ENCODE peak calls at places on chromosomes 3 and 15, in ten cellular contexts. J is lung, Y is GM12878, M is GM23338, X is breast epithelium, B is RWPE2, T is neural progenitor cell, P is heart right ventricle, A is sigmoid colon, E is heart left ventricle. N is an unnamed sample. For H3K36me3, the result is how much of the 10 kb centered on the place peaks cover.

GRCh38 chr3:197168063-197168462 is 130.3 kb downstream of the DLG1 start:
- DNase-seq in J (no peak), Y (no peak), M (peak), X (no peak), B (no peak), T (no peak), P (no peak), A (no peak), E (no peak), N (no peak)

GRCh38 chr3:38713121-38713520 is 63.6 kb upstream of the SCN5A start:
- DNase-seq in J (no peak), Y (no peak), M (no peak), X (no peak), B (no peak), T (no peak), P (no peak), A (no peak), E (no peak), N (no peak)

GRCh38 chr3:155416500-155417118 is 123.1 kb upstream of the STRIT1 start:
- DNase-seq in J (no peak), Y (no peak), M (no peak), X (no peak), B (peak), T (no peak), P (no peak), A (no peak), E (no peak), N (peak)

GRCh38 chr3:46733026-46733800 is 15.5 kb upstream of the PRSS50 start:
- DNase-seq in J (peak), Y (no peak), M (no peak), X (no peak), B (no peak), T (no peak), P (peak), A (no peak), E (no peak), N (peak)

GRCh38 chr15:66097151-66098018 is 156.2 kb downstream of the MEGF11 start:
- DNase-seq in J (no peak), Y (no peak), M (no peak), X (no peak), B (peak), T (no peak), P (no peak), A (peak), E (no peak), N (no peak)

GRCh38 chr15:26866298-26867198 is at the start of gene GABRA5:
- DNase-seq in J (no peak), Y (no peak), M (peak), X (no peak), B (no peak), T (peak), P (no peak), A (no peak), E (no peak), N (peak)

GRCh38 chr3:126422571-126423091 is 27.9 kb downstream of the CFAP100 start:
- DNase-seq in J (no peak), Y (no peak), M (no peak), X (no peak), B (peak), T (no peak), P (no peak), A (peak), E (no peak), N (no peak)

GRCh38 chr15:70584838-70585706 is 178.3 kb downstream of the UACA start:
- DNase-seq in J (no peak), Y (no peak), M (peak), X (no peak), B (no peak), T (peak), P (no peak), A (no peak), E (no peak), N (no peak)

GRCh38 chr15:39624806-39625205 is 43.9 kb downstream of the THBS1 start:
- DNase-seq in J (no peak), Y (peak), M (no peak), X (peak), B (no peak), T (no peak), P (peak), A (peak), E (peak), N (no peak)

GRCh38 chr3:161851941-161852566 is 355.4 kb downstream of the OTOL1 start:
- DNase-seq in J (peak), Y (peak), M (peak), X (no peak), B (no peak), T (peak), P (peak), A (peak), E (no peak), N (no peak)

GRCh38 chr3:119175869-119176756 is 2.7 kb downstream of the UPK1B start:
- DNase-seq in J (no peak), Y (no peak), M (no peak), X (no peak), B (peak), T (no peak), P (no peak), A (no peak), E (no peak), N (no peak)

GRCh38 chr3:41224120-41224806 is 25.0 kb downstream of the CTNNB1 start:
- DNase-seq in J (no peak), Y (no peak), M (no peak), X (no peak), B (no peak), T (no peak), P (peak), A (no peak), E (no peak), N (no peak)

GRCh38 chr15:33200444-33200843 is 5.9 kb upstream of the FMN1 start:
- DNase-seq in J (no peak), Y (no peak), M (no peak), X (no peak), B (no peak), T (no peak), P (no peak), A (no peak), E (no peak), N (peak)

GRCh38 chr3:5086708-5087107 is 35.4 kb upstream of the ARL8B start:
- DNase-seq in J (no peak), Y (no peak), M (no peak), X (no peak), B (no peak), T (no peak), P (no peak), A (no peak), E (no peak), N (no peak)

GRCh38 chr3:113485161-113485609 is 29.8 kb downstream of the SPICE1 start:
- DNase-seq in J (peak), Y (no peak), M (peak), X (no peak), B (no peak), T (no peak), P (no peak), A (no peak), E (no peak), N (no peak)

GRCh38 chr3:73401058-73401457 is 223.7 kb downstream of the PDZRN3 start:
- DNase-seq in J (no peak), Y (no peak), M (no peak), X (no peak), B (no peak), T (no peak), P (no peak), A (no peak), E (no peak), N (no peak)

GRCh38 chr15:70342554-70343548 is 245.1 kb upstream of the TLE3 start:
- DNase-seq in J (peak), Y (no peak), M (no peak), X (peak), B (peak), T (no peak), P (no peak), A (no peak), E (no peak), N (no peak)

GRCh38 chr3:117557008-117557407 is 847.4 kb downstream of the TUSC7 start:
- DNase-seq in J (no peak), Y (no peak), M (no peak), X (no peak), B (no peak), T (no peak), P (no peak), A (no peak), E (no peak), N (no peak)

GRCh38 chr3:126019683-126020082 is 50.7 kb downstream of the ROPN1B start:
- DNase-seq in J (no peak), Y (no peak), M (no peak), X (no peak), B (no peak), T (no peak), P (no peak), A (peak), E (no peak), N (peak)

GRCh38 chr3:45640724-45641361 is 46.3 kb downstream of the LIMD1 start:
- DNase-seq in J (no peak), Y (no peak), M (no peak), X (no peak), B (no peak), T (no peak), P (no peak), A (no peak), E (no peak), N (no peak)

GRCh38 chr3:182389041-182389815 is 404.1 kb upstream of the ATP11B start:
- DNase-seq in J (no peak), Y (no peak), M (no peak), X (no peak), B (peak), T (no peak), P (no peak), A (no peak), E (no peak), N (no peak)

GRCh38 chr3:71753716-71754609 is at the start of gene GPR27:
- DNase-seq in J (no peak), Y (no peak), M (peak), X (no peak), B (no peak), T (peak), P (no peak), A (no peak), E (no peak), N (no peak)

GRCh38 chr3:48247401-48247807 is 6.5 kb downstream of the ZNF589 start:
- DNase-seq in J (no peak), Y (no peak), M (peak), X (no peak), B (no peak), T (no peak), P (no peak), A (peak), E (no peak), N (no peak)
- H3K36me3 ChIP-seq in J (under half), Y (under half), M (half or more), X (under half), B (under half), T (under half), P (under half), A (under half), E (under half), N (under half)

DNA sequence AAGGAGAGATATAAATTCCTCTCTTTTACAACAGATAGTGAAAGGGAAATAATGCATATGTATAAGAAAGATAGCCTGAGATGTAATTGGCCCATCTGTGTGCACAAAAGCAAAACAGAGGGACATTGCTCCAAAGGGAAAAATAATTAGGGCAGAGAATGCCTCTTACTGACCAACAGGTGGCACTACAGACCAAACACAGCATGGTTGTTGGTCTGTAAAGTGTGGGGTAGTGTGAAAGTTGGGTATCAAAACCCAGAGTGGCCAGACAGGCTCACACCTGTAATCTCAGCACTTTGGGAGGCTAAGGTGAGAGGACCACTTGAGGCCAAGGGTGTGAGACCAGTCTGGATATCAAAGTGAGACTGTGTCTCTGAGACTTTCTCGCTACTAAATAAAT is 4.5 kb upstream of the TLNRD1 start:
- DNase-seq in J (no peak), Y (no peak), M (peak), X (no peak), B (no peak), T (peak), P (no peak), A (no peak), E (no peak), N (no peak)
- TF ChIP-seq CTCF in J (no peak), Y (peak), M (peak), X (peak), B (peak), T (peak), P (peak), A (no peak), E (peak), N (peak)

DNA sequence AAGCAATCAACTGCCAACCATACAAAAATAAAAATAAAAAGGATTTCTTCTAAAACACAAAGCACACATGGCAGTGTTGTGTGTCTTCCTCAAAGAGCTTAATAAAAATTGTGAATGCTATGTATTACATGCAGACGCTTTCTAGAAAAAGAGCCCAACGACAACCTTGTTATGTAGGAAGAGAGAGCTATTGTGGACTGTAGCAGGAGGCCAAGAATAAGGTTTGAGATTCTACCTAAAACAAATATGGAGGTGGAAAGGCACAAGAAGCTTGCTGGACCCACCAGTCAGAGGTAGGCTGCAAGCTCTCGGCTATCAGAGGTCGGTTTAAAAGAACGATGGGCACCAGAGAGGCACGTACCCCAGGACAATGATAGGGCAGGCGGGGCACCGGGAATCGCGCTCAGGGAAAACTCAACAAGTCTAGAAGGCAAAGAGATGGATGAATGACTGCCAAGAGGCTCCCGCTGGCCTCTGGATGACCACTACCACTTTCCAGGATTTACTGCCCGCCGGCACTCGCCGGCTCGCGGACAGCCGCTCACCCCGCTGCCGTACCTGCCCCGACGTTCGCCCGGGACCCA is 1.1 kb downstream of the HDGFL3 start:
- DNase-seq in J (no peak), Y (no peak), M (peak), X (no peak), B (no peak), T (no peak), P (peak), A (peak), E (no peak), N (no peak)
- H3K27ac ChIP-seq in J (peak), Y (peak), M (peak), X (peak), B (peak), T (peak), P (peak), A (peak), E (peak), N (peak)

DNA sequence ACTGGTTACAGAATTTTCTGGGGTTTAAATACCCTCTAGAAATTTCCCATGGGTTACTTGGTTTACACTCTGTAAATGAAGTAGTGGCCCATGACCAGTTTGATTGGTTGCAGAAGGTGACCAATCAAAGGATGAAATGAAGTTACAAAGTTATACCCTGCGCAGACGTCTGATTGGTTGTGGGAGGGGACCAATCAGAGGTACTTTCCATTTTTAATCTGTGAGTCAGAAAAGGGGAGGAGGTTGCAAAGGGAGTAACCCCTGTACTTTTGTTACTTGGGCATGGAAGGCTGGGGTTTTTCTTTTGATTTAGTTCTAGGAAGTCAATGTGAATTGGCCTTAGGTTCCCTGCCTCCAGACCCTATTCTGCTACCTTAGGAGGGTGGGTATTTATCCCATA is 18.7 kb upstream of the APH1B start:
- DNase-seq in J (no peak), Y (no peak), M (no peak), X (no peak), B (no peak), T (no peak), P (no peak), A (no peak), E (no peak), N (no peak)
- H3K36me3 ChIP-seq in J (under half), Y (under half), M (under half), X (under half), B (under half), T (under half), P (under half), A (under half), E (half or more), N (under half)

GRCh38 chr15:37823601-37824275 is 110.7 kb upstream of the TMCO5A start:
- DNase-seq in J (no peak), Y (no peak), M (peak), X (no peak), B (no peak), T (no peak), P (no peak), A (no peak), E (no peak), N (no peak)
- TF ChIP-seq CTCF in J (no peak), Y (no peak), M (peak), X (no peak), B (no peak), T (no peak), P (no peak), A (no peak), E (no peak), N (no peak)